ENCODE peak calls at places on chromosomes 3 and 15, in seven cellular contexts. One of them, this sample, is unnamed.

GRCh38 chr15:40769310-40770146 is at the start of gene C15orf62:
- DNase-seq in A673: peak
- DNase-seq in NCI-H510A treated with DMSO at 0.1 percent for 48 hours: peak
- DNase-seq in endothelial cell: no peak
- DNase-seq in activated gamma-delta T cell treated with Interleukin-2 at 50 U/mL for 16 hours: peak
- DNase-seq in SW 1271: no peak
- DNase-seq in heart left ventricle: no peak
- DNase-seq in this sample: peak

GRCh38 chr3:59609967-59610366 is 560.1 kb upstream of the CFAP20DC start:
- DNase-seq in activated gamma-delta T cell treated with Interleukin-2 at 50 U/mL for 16 hours: no peak
- DNase-seq in endothelial cell: no peak
- DNase-seq in SW 1271: no peak
- DNase-seq in A673: peak
- DNase-seq in NCI-H510A treated with DMSO at 0.1 percent for 48 hours: no peak
- DNase-seq in heart left ventricle: peak
- DNase-seq in this sample: no peak

GRCh38 chr15:73821181-73821580 is 52.2 kb upstream of the TBC1D21 start:
- DNase-seq in activated gamma-delta T cell treated with Interleukin-2 at 50 U/mL for 16 hours: no peak
- DNase-seq in heart left ventricle: no peak
- DNase-seq in NCI-H510A treated with DMSO at 0.1 percent for 48 hours: no peak
- DNase-seq in endothelial cell: no peak
- DNase-seq in A673: no peak
- DNase-seq in SW 1271: no peak
- DNase-seq in this sample: no peak

GRCh38 chr3:66497982-66498671 is 2.7 kb downstream of the LRIG1 start:
- DNase-seq in activated gamma-delta T cell treated with Interleukin-2 at 50 U/mL for 16 hours: no peak
- DNase-seq in SW 1271: no peak
- DNase-seq in heart left ventricle: no peak
- DNase-seq in endothelial cell: no peak
- DNase-seq in A673: no peak
- DNase-seq in NCI-H510A treated with DMSO at 0.1 percent for 48 hours: no peak
- DNase-seq in this sample: no peak

GRCh38 chr3:193347507-193348501 is 30.7 kb downstream of the ATP13A5 start:
- DNase-seq in endothelial cell: no peak
- DNase-seq in SW 1271: no peak
- DNase-seq in heart left ventricle: no peak
- DNase-seq in NCI-H510A treated with DMSO at 0.1 percent for 48 hours: peak
- DNase-seq in A673: no peak
- DNase-seq in activated gamma-delta T cell treated with Interleukin-2 at 50 U/mL for 16 hours: no peak
- DNase-seq in this sample: no peak

GRCh38 chr15:71329509-71330260 is 214.4 kb downstream of the THSD4 start:
- DNase-seq in activated gamma-delta T cell treated with Interleukin-2 at 50 U/mL for 16 hours: no peak
- DNase-seq in heart left ventricle: peak
- DNase-seq in SW 1271: no peak
- DNase-seq in endothelial cell: no peak
- DNase-seq in A673: no peak
- DNase-seq in NCI-H510A treated with DMSO at 0.1 percent for 48 hours: no peak
- DNase-seq in this sample: no peak

GRCh38 chr3:159765025-159765859 is 223.4 kb upstream of the IL12A start:
- DNase-seq in heart left ventricle: peak
- DNase-seq in SW 1271: peak
- DNase-seq in activated gamma-delta T cell treated with Interleukin-2 at 50 U/mL for 16 hours: no peak
- DNase-seq in endothelial cell: peak
- DNase-seq in NCI-H510A treated with DMSO at 0.1 percent for 48 hours: peak
- DNase-seq in A673: peak
- DNase-seq in this sample: no peak

GRCh38 chr15:63597033-63597790 is at the start of gene FBXL22:
- DNase-seq in SW 1271: no peak
- DNase-seq in endothelial cell: no peak
- DNase-seq in NCI-H510A treated with DMSO at 0.1 percent for 48 hours: peak
- DNase-seq in activated gamma-delta T cell treated with Interleukin-2 at 50 U/mL for 16 hours: no peak
- DNase-seq in A673: no peak
- DNase-seq in heart left ventricle: peak
- DNase-seq in this sample: no peak

GRCh38 chr3:123618076-123618703 is 33.3 kb upstream of the HACD2 start:
- DNase-seq in endothelial cell: no peak
- DNase-seq in activated gamma-delta T cell treated with Interleukin-2 at 50 U/mL for 16 hours: no peak
- DNase-seq in heart left ventricle: no peak
- DNase-seq in SW 1271: no peak
- DNase-seq in A673: no peak
- DNase-seq in NCI-H510A treated with DMSO at 0.1 percent for 48 hours: no peak
- DNase-seq in this sample: no peak

GRCh38 chr15:38074029-38074428 is 139.6 kb downstream of the TMCO5A start:
- DNase-seq in SW 1271: no peak
- DNase-seq in activated gamma-delta T cell treated with Interleukin-2 at 50 U/mL for 16 hours: no peak
- DNase-seq in heart left ventricle: no peak
- DNase-seq in endothelial cell: no peak
- DNase-seq in NCI-H510A treated with DMSO at 0.1 percent for 48 hours: no peak
- DNase-seq in A673: no peak
- DNase-seq in this sample: no peak

GRCh38 chr3:165549665-165550064 is 287.6 kb downstream of the BCHE start:
- DNase-seq in endothelial cell: no peak
- DNase-seq in NCI-H510A treated with DMSO at 0.1 percent for 48 hours: peak
- DNase-seq in activated gamma-delta T cell treated with Interleukin-2 at 50 U/mL for 16 hours: no peak
- DNase-seq in heart left ventricle: no peak
- DNase-seq in SW 1271: no peak
- DNase-seq in A673: no peak
- DNase-seq in this sample: no peak

GRCh38 chr15:39312984-39313383 is 267.9 kb upstream of the THBS1 start:
- DNase-seq in activated gamma-delta T cell treated with Interleukin-2 at 50 U/mL for 16 hours: no peak
- DNase-seq in heart left ventricle: no peak
- DNase-seq in endothelial cell: no peak
- DNase-seq in NCI-H510A treated with DMSO at 0.1 percent for 48 hours: no peak
- DNase-seq in SW 1271: no peak
- DNase-seq in A673: no peak
- DNase-seq in this sample: no peak

GRCh38 chr15:70788114-70789049 is 25.0 kb upstream of the UACA start:
- DNase-seq in NCI-H510A treated with DMSO at 0.1 percent for 48 hours: no peak
- DNase-seq in endothelial cell: no peak
- DNase-seq in A673: no peak
- DNase-seq in heart left ventricle: no peak
- DNase-seq in SW 1271: peak
- DNase-seq in activated gamma-delta T cell treated with Interleukin-2 at 50 U/mL for 16 hours: no peak
- DNase-seq in this sample: no peak

GRCh38 chr15:96330064-96330449 is 443 bp upstream of the NR2F2 start:
- DNase-seq in SW 1271: peak
- DNase-seq in activated gamma-delta T cell treated with Interleukin-2 at 50 U/mL for 16 hours: no peak
- DNase-seq in A673: peak
- DNase-seq in NCI-H510A treated with DMSO at 0.1 percent for 48 hours: peak
- DNase-seq in heart left ventricle: peak
- DNase-seq in endothelial cell: peak
- DNase-seq in this sample: no peak

GRCh38 chr3:2511356-2511755 is 412.7 kb downstream of the CNTN4 start:
- DNase-seq in A673: peak
- DNase-seq in endothelial cell: no peak
- DNase-seq in NCI-H510A treated with DMSO at 0.1 percent for 48 hours: peak
- DNase-seq in SW 1271: no peak
- DNase-seq in activated gamma-delta T cell treated with Interleukin-2 at 50 U/mL for 16 hours: no peak
- DNase-seq in heart left ventricle: peak
- DNase-seq in this sample: no peak

GRCh38 chr3:12977117-12977808 is 96.0 kb downstream of the IQSEC1 start:
- DNase-seq in heart left ventricle: no peak
- DNase-seq in NCI-H510A treated with DMSO at 0.1 percent for 48 hours: no peak
- DNase-seq in activated gamma-delta T cell treated with Interleukin-2 at 50 U/mL for 16 hours: no peak
- DNase-seq in endothelial cell: no peak
- DNase-seq in SW 1271: no peak
- DNase-seq in A673: no peak
- DNase-seq in this sample: no peak

GRCh38 chr15:92617197-92618037 is 38.2 kb downstream of the FAM174B start:
- DNase-seq in endothelial cell: no peak
- DNase-seq in A673: no peak
- DNase-seq in heart left ventricle: peak
- DNase-seq in SW 1271: no peak
- DNase-seq in NCI-H510A treated with DMSO at 0.1 percent for 48 hours: peak
- DNase-seq in activated gamma-delta T cell treated with Interleukin-2 at 50 U/mL for 16 hours: no peak
- DNase-seq in this sample: no peak

GRCh38 chr3:38834110-38834509 is 18.1 kb upstream of the SCN10A start:
- DNase-seq in activated gamma-delta T cell treated with Interleukin-2 at 50 U/mL for 16 hours: peak
- DNase-seq in NCI-H510A treated with DMSO at 0.1 percent for 48 hours: no peak
- DNase-seq in endothelial cell: peak
- DNase-seq in A673: peak
- DNase-seq in SW 1271: peak
- DNase-seq in heart left ventricle: peak
- DNase-seq in this sample: no peak

GRCh38 chr3:66400381-66401156 is 100.3 kb downstream of the LRIG1 start:
- DNase-seq in SW 1271: no peak
- DNase-seq in NCI-H510A treated with DMSO at 0.1 percent for 48 hours: no peak
- DNase-seq in A673: no peak
- DNase-seq in heart left ventricle: peak
- DNase-seq in endothelial cell: no peak
- DNase-seq in activated gamma-delta T cell treated with Interleukin-2 at 50 U/mL for 16 hours: no peak
- DNase-seq in this sample: no peak

GRCh38 chr3:184767377-184767776 is 44.6 kb upstream of the VPS8 start:
- DNase-seq in NCI-H510A treated with DMSO at 0.1 percent for 48 hours: no peak
- DNase-seq in SW 1271: no peak
- DNase-seq in A673: no peak
- DNase-seq in endothelial cell: no peak
- DNase-seq in heart left ventricle: no peak
- DNase-seq in activated gamma-delta T cell treated with Interleukin-2 at 50 U/mL for 16 hours: no peak
- DNase-seq in this sample: no peak

GRCh38 chr15:36358094-36358961 is 221.1 kb upstream of the CDIN1 start:
- DNase-seq in heart left ventricle: no peak
- DNase-seq in NCI-H510A treated with DMSO at 0.1 percent for 48 hours: no peak
- DNase-seq in activated gamma-delta T cell treated with Interleukin-2 at 50 U/mL for 16 hours: no peak
- DNase-seq in A673: no peak
- DNase-seq in endothelial cell: no peak
- DNase-seq in SW 1271: no peak
- DNase-seq in this sample: no peak

GRCh38 chr15:79248183-79248582 is 34.3 kb upstream of the ANKRD34C start:
- DNase-seq in heart left ventricle: no peak
- DNase-seq in A673: no peak
- DNase-seq in endothelial cell: no peak
- DNase-seq in SW 1271: no peak
- DNase-seq in NCI-H510A treated with DMSO at 0.1 percent for 48 hours: no peak
- DNase-seq in activated gamma-delta T cell treated with Interleukin-2 at 50 U/mL for 16 hours: no peak
- DNase-seq in this sample: no peak

GRCh38 chr15:48323294-48323693 is 7.9 kb upstream of the DUT start:
- DNase-seq in SW 1271: no peak
- DNase-seq in activated gamma-delta T cell treated with Interleukin-2 at 50 U/mL for 16 hours: no peak
- DNase-seq in A673: no peak
- DNase-seq in endothelial cell: no peak
- DNase-seq in NCI-H510A treated with DMSO at 0.1 percent for 48 hours: no peak
- DNase-seq in heart left ventricle: no peak
- DNase-seq in this sample: no peak

GRCh38 chr3:49841126-49841525 is 15.2 kb downstream of the TRAIP start:
- DNase-seq in SW 1271: no peak
- DNase-seq in activated gamma-delta T cell treated with Interleukin-2 at 50 U/mL for 16 hours: no peak
- DNase-seq in NCI-H510A treated with DMSO at 0.1 percent for 48 hours: no peak
- DNase-seq in A673: peak
- DNase-seq in heart left ventricle: no peak
- DNase-seq in endothelial cell: peak
- DNase-seq in this sample: no peak

GRCh38 chr3:142817897-142818296 is 71.0 kb downstream of the PCOLCE2 start:
- DNase-seq in A673: no peak
- DNase-seq in heart left ventricle: no peak
- DNase-seq in SW 1271: no peak
- DNase-seq in NCI-H510A treated with DMSO at 0.1 percent for 48 hours: no peak
- DNase-seq in endothelial cell: no peak
- DNase-seq in activated gamma-delta T cell treated with Interleukin-2 at 50 U/mL for 16 hours: no peak
- DNase-seq in this sample: no peak

GRCh38 chr3:133476971-133477375 is 77.1 kb downstream of the BFSP2 start:
- DNase-seq in activated gamma-delta T cell treated with Interleukin-2 at 50 U/mL for 16 hours: no peak
- DNase-seq in A673: peak
- DNase-seq in NCI-H510A treated with DMSO at 0.1 percent for 48 hours: peak
- DNase-seq in heart left ventricle: no peak
- DNase-seq in SW 1271: no peak
- DNase-seq in endothelial cell: no peak
- DNase-seq in this sample: no peak

GRCh38 chr15:42444415-42445063 is 46.4 kb downstream of the ZNF106 start:
- DNase-seq in A673: peak
- DNase-seq in NCI-H510A treated with DMSO at 0.1 percent for 48 hours: no peak
- DNase-seq in endothelial cell: no peak
- DNase-seq in heart left ventricle: no peak
- DNase-seq in SW 1271: no peak
- DNase-seq in activated gamma-delta T cell treated with Interleukin-2 at 50 U/mL for 16 hours: no peak
- DNase-seq in this sample: no peak